ENCODE peak calls at places on chromosome 4, in seven cellular contexts. H is psoas muscle, T is GM12865, R is NB4, F is neural crest cell, C is nephron progenitor cell, G is adrenal gland. Q is an unnamed sample.

GRCh38 chr4:184328022-184328736 is 110.5 kb upstream of the ENPP6 start:
- DNase-seq in H (no peak), T (peak), R (no peak), F (no peak), C (no peak), G (no peak), Q (no peak)

GRCh38 chr4:184762100-184762499 is 28.2 kb upstream of the CENPU start:
- DNase-seq in H (no peak), T (peak), R (no peak), F (no peak), C (no peak), G (no peak), Q (no peak)

GRCh38 chr4:162849922-162850321 is 316.8 kb downstream of the NAF1 start:
- DNase-seq in H (no peak), T (no peak), R (no peak), F (no peak), C (no peak), G (no peak), Q (no peak)

GRCh38 chr4:20418865-20419451 is 167.3 kb downstream of the SLIT2 start:
- DNase-seq in H (no peak), T (peak), R (peak), F (no peak), C (no peak), G (no peak), Q (peak)

GRCh38 chr4:152266831-152267480 is 268.9 kb downstream of the FBXW7 start:
- DNase-seq in H (no peak), T (no peak), R (no peak), F (no peak), C (no peak), G (no peak), Q (no peak)

GRCh38 chr4:16205298-16206164 is 20.7 kb downstream of the TAPT1 start:
- DNase-seq in H (no peak), T (peak), R (peak), F (no peak), C (no peak), G (no peak), Q (no peak)

GRCh38 chr4:72997409-72997808 is 72.1 kb downstream of the COX18 start:
- DNase-seq in H (no peak), T (no peak), R (no peak), F (no peak), C (no peak), G (no peak), Q (no peak)

GRCh38 chr4:73211968-73212367 is 46.6 kb downstream of the ANKRD17 start:
- DNase-seq in H (no peak), T (no peak), R (no peak), F (no peak), C (no peak), G (no peak), Q (no peak)

GRCh38 chr4:64899563-64899962 is 490.3 kb upstream of the TECRL start:
- DNase-seq in H (no peak), T (no peak), R (no peak), F (no peak), C (no peak), G (no peak), Q (no peak)

GRCh38 chr4:184765473-184766346 is 31.8 kb upstream of the CENPU start:
- DNase-seq in H (no peak), T (no peak), R (no peak), F (no peak), C (no peak), G (no peak), Q (no peak)

GRCh38 chr4:81377231-81377630 is 94.5 kb downstream of the RASGEF1B start:
- DNase-seq in H (no peak), T (no peak), R (no peak), F (no peak), C (no peak), G (no peak), Q (no peak)

GRCh38 chr4:68256284-68256683 is 10.8 kb upstream of the TMPRSS11B start:
- DNase-seq in H (no peak), T (no peak), R (no peak), F (no peak), C (no peak), G (no peak), Q (no peak)

GRCh38 chr4:3267576-3268394 is 18.8 kb downstream of the MSANTD1 start:
- DNase-seq in H (no peak), T (no peak), R (no peak), F (no peak), C (no peak), G (no peak), Q (no peak)

GRCh38 chr4:12319765-12320164 is 891.1 kb upstream of the HS3ST1 start:
- DNase-seq in H (no peak), T (no peak), R (no peak), F (no peak), C (no peak), G (no peak), Q (no peak)

GRCh38 chr4:142449771-142450373 is 396.2 kb downstream of the INPP4B start:
- DNase-seq in H (no peak), T (no peak), R (no peak), F (no peak), C (no peak), G (no peak), Q (no peak)

GRCh38 chr4:44016582-44017421 is 431.8 kb downstream of the KCTD8 start:
- DNase-seq in H (no peak), T (peak), R (peak), F (no peak), C (no peak), G (no peak), Q (no peak)

GRCh38 chr4:107708225-107708624 is 11.8 kb downstream of the PAPSS1 start:
- DNase-seq in H (no peak), T (no peak), R (no peak), F (no peak), C (no peak), G (no peak), Q (no peak)

GRCh38 chr4:177313263-177313662 is 3.6 kb downstream of the NEIL3 start:
- DNase-seq in H (no peak), T (no peak), R (peak), F (no peak), C (no peak), G (no peak), Q (no peak)

GRCh38 chr4:145484240-145484846 is 2.7 kb downstream of the SMAD1 start:
- DNase-seq in H (no peak), T (no peak), R (no peak), F (no peak), C (no peak), G (no peak), Q (no peak)

DNA sequence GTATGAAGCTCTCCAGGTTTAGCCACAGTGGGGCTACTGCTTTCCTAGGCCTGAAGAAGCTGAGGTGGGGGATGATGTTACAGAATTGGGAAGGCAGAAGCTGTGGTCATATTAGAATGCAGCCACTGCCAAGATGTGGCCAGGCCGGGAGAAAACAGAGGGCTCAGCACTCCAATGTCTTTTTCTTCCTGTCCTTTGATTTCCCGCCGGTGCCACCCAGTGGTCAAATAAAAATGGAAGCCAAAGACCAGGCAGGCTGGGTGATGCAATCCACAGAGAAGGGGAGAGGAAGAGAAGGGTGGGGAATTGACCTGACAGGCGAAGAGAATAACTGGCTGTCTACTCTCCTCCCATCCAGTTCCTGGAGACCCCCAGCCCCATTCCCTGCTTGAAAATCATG is 94.9 kb upstream of the SHISA3 start:
- DNase-seq in H (no peak), T (peak), R (peak), F (peak), C (peak), G (peak), Q (no peak)
- TF ChIP-seq CTCF in H (no peak), T (no peak), R (peak), F (peak), C (peak), G (peak), Q (no peak)

GRCh38 chr4:1017211-1017610 is 5.8 kb downstream of the FGFRL1 start:
- DNase-seq in H (no peak), T (no peak), R (no peak), F (no peak), C (no peak), G (no peak), Q (no peak)

GRCh38 chr4:1013225-1014073 is 2.0 kb downstream of the FGFRL1 start:
- DNase-seq in H (no peak), T (no peak), R (no peak), F (no peak), C (no peak), G (peak), Q (no peak)

GRCh38 chr4:1014395-1015167 is 3.2 kb downstream of the FGFRL1 start:
- DNase-seq in H (no peak), T (no peak), R (no peak), F (peak), C (peak), G (no peak), Q (no peak)

GRCh38 chr4:1015746-1016145 is 4.3 kb downstream of the FGFRL1 start:
- DNase-seq in H (no peak), T (no peak), R (no peak), F (no peak), C (no peak), G (no peak), Q (no peak)

DNA sequence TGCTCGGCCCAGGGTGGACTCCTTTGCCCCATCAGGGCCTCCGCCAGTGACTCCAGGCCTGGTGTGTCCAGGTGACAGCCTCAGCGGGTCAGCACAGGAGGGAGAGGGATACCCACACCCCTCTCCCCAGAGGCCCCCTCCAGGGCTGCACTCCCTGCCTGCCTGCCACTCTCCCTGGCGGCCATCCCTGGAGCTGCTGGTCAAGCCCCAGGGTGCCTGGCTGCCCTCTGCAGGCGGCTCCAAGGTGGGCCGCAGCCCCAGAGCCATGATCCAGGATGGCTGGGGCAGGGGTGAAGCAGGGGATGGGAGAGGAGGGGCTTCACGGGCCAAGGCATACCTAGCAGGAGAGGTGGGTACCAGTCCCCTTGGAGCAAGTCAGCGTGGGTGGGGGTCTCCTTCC is 3.8 kb downstream of the FGFRL1 start:
- DNase-seq in H (no peak), T (no peak), R (no peak), F (peak), C (peak), G (no peak), Q (no peak)
- TF ChIP-seq CTCF in H (no peak), T (peak), R (no peak), F (no peak), C (peak), G (no peak), Q (no peak)

GRCh38 chr4:164906368-164906767 is 29.4 kb downstream of the APELA start:
- DNase-seq in H (no peak), T (no peak), R (no peak), F (no peak), C (no peak), G (no peak), Q (no peak)
- TF ChIP-seq CTCF in H (no peak), T (no peak), R (no peak), F (no peak), C (no peak), G (no peak), Q (no peak)

GRCh38 chr4:118879409-118879808 is 9.2 kb upstream of the SYNPO2 start:
- DNase-seq in H (no peak), T (no peak), R (no peak), F (no peak), C (no peak), G (no peak), Q (no peak)

GRCh38 chr4:118888666-118889312 is at the start of gene SYNPO2:
- DNase-seq in H (peak), T (peak), R (peak), F (peak), C (peak), G (peak), Q (peak)

GRCh38 chr4:118884716-118885115 is 3.9 kb upstream of the SYNPO2 start:
- DNase-seq in H (no peak), T (no peak), R (no peak), F (no peak), C (no peak), G (no peak), Q (no peak)

GRCh38 chr4:118881512-118882146 is 7.0 kb upstream of the SYNPO2 start:
- DNase-seq in H (no peak), T (no peak), R (no peak), F (no peak), C (no peak), G (no peak), Q (no peak)

DNA sequence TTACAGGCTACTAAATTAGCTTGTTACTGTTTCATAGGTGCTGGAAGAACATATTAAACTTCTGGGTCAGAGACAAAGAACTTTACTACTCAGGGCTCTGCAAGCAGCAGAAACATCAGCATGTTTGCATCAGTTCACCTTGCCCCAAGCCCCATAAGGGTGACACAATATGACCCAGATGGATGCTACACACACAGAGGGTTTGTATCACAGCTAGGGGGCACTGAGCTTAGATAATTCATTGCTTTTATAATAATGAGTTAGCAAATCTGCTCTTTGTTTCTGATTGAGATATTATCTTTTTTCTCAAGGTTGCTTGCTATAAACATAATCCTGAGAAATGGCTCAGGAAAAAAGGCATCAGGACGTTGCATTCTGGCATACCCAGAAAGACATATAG is 4.8 kb upstream of the SYNPO2 start:
- DNase-seq in H (no peak), T (no peak), R (peak), F (no peak), C (no peak), G (no peak), Q (no peak)
- TF ChIP-seq CTCF in H (no peak), T (peak), R (no peak), F (no peak), C (no peak), G (no peak), Q (peak)

GRCh38 chr4:111984169-111984873 is 160.9 kb upstream of the FAM241A start:
- DNase-seq in H (no peak), T (no peak), R (no peak), F (no peak), C (no peak), G (no peak), Q (no peak)
- TF ChIP-seq CTCF in H (no peak), T (no peak), R (no peak), F (no peak), C (no peak), G (no peak), Q (no peak)